ENCODE peak calls at places on chromosome 15, in nine cellular contexts. J, D, Q, M, F, Z, V, E and X are unnamed samples.

GRCh38 chr15:90994059-90994416 is 297 bp downstream of the PRC1 start:
- DNase-seq in J (no peak), D (no peak), Q (no peak), M (no peak), F (no peak), Z (peak), V (peak), E (peak), X (no peak)

GRCh38 chr15:96047255-96047931 is 283.1 kb upstream of the NR2F2 start:
- DNase-seq in J (no peak), D (no peak), Q (peak), M (peak), F (no peak), Z (no peak), V (no peak), E (no peak), X (no peak)

GRCh38 chr15:74653426-74654082 is 37.9 kb downstream of the CLK3 start:
- DNase-seq in J (no peak), D (no peak), Q (no peak), M (peak), F (peak), Z (no peak), V (no peak), E (no peak), X (no peak)

GRCh38 chr15:92443381-92443780 is 49.7 kb downstream of the ST8SIA2 start:
- DNase-seq in J (no peak), D (no peak), Q (no peak), M (no peak), F (no peak), Z (no peak), V (no peak), E (no peak), X (no peak)

GRCh38 chr15:98850991-98851776 is 156.4 kb downstream of the PGPEP1L start:
- DNase-seq in J (peak), D (peak), Q (no peak), M (peak), F (peak), Z (peak), V (peak), E (peak), X (peak)

GRCh38 chr15:100559330-100559729 is 30.6 kb upstream of the CERS3 start:
- DNase-seq in J (no peak), D (no peak), Q (peak), M (peak), F (peak), Z (peak), V (peak), E (no peak), X (no peak)

GRCh38 chr15:75661041-75661778 is 13.5 kb downstream of the SNX33 start:
- DNase-seq in J (peak), D (peak), Q (peak), M (peak), F (peak), Z (peak), V (peak), E (peak), X (peak)

GRCh38 chr15:75517233-75517632 is 61.9 kb downstream of the PTPN9 start:
- DNase-seq in J (no peak), D (no peak), Q (no peak), M (no peak), F (no peak), Z (no peak), V (no peak), E (no peak), X (no peak)

GRCh38 chr15:89704411-89704810 is 13.8 kb downstream of the WDR93 start:
- DNase-seq in J (no peak), D (no peak), Q (no peak), M (no peak), F (no peak), Z (no peak), V (no peak), E (no peak), X (no peak)

GRCh38 chr15:98286831-98287230 is 326.3 kb downstream of the ARRDC4 start:
- DNase-seq in J (no peak), D (no peak), Q (no peak), M (no peak), F (no peak), Z (no peak), V (no peak), E (no peak), X (no peak)

GRCh38 chr15:65101418-65101890 is 13.5 kb downstream of the UBAP1L start:
- DNase-seq in J (no peak), D (peak), Q (peak), M (peak), F (no peak), Z (peak), V (peak), E (peak), X (no peak)

GRCh38 chr15:50055333-50056278 is 63.4 kb downstream of the ATP8B4 start:
- DNase-seq in J (no peak), D (no peak), Q (peak), M (peak), F (no peak), Z (no peak), V (no peak), E (no peak), X (no peak)

GRCh38 chr15:85627245-85627935 is 167.3 kb downstream of the KLHL25 start:
- DNase-seq in J (no peak), D (no peak), Q (no peak), M (no peak), F (no peak), Z (no peak), V (no peak), E (no peak), X (no peak)

GRCh38 chr15:63633312-63633711 is 36.1 kb downstream of the FBXL22 start:
- DNase-seq in J (no peak), D (no peak), Q (no peak), M (no peak), F (no peak), Z (no peak), V (no peak), E (no peak), X (no peak)

DNA sequence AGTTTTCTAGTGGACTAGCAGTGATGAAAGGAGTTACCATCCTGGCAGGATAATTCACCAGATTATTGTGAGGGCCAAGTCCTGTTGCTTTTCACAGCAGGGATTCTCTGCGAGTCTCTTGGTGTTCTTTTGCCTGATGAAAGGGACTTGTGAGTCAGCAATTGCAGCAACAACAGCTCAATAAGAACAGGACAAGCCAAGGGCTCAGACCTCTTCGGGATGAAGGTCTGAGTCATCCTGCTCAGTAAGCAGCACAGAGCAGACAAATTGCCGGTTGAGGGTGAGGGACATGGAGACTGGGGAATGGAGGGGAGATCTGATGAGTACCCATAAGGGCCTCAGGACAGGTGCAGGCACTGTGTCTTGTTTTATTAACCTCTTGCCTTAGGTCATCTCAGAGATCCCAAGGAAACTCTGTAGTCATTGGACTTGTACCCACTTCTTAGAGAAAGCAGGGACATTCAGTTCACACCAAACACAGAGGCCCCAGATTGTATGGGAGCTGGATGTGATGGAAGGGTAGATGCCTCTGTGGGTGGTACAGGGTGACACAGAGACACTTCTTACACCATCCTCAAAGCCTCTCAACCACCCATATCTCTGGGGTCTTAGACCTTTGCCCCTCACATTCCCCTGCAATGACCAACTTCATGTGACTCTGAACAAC is 173.8 kb upstream of the TLE3 start:
- DNase-seq in J (no peak), D (no peak), Q (peak), M (peak), F (peak), Z (no peak), V (peak), E (peak), X (no peak)
- H3K27ac ChIP-seq in J (peak), D (no peak), Q (peak), M (peak), F (peak), Z (no peak), V (peak), E (peak), X (no peak)

DNA sequence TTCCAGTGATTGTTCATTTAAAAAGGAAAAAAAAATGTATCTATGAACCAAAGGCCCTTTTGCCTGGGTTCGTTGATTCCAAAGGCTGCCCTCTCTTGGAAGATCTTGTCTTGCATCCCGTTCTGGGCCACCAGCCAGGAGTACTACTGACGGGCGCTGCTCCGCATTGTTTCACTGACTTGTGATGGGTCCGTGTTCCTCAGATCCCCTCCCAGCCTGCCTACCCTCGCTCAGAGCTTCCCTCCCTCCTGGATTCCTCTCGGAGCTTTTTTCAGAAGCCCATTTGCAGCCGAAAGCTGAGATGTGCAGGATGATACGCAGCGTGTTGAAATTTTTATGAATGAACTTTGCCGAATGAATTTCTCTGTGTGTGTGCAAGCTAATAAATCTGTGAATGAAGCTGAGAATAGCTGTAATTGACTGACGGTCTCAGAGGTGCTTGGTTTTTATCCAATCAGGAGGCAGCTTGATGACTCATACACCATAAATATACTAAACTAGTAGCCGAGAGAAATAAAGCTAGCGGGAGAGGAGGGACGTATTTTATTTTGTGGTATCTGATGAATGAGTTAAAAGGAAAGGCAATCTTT is at the start of gene SHC4:
- DNase-seq in J (no peak), D (peak), Q (no peak), M (peak), F (peak), Z (peak), V (peak), E (peak), X (peak)
- H3K4me3 ChIP-seq in J (peak), D (peak), Q (peak), M (peak), F (peak), Z (peak), V (peak), E (peak), X (peak)

GRCh38 chr15:51299187-51300015 is 39.0 kb downstream of the CYP19A1 start:
- DNase-seq in J (no peak), D (no peak), Q (no peak), M (no peak), F (no peak), Z (no peak), V (no peak), E (no peak), X (no peak)

GRCh38 chr15:51307325-51307724 is 31.1 kb downstream of the CYP19A1 start:
- DNase-seq in J (no peak), D (no peak), Q (no peak), M (no peak), F (no peak), Z (no peak), V (no peak), E (no peak), X (no peak)

GRCh38 chr15:51303462-51303861 is 34.9 kb downstream of the CYP19A1 start:
- DNase-seq in J (no peak), D (no peak), Q (no peak), M (no peak), F (no peak), Z (no peak), V (no peak), E (no peak), X (no peak)

GRCh38 chr15:51298656-51299055 is 39.7 kb downstream of the CYP19A1 start:
- DNase-seq in J (no peak), D (no peak), Q (no peak), M (no peak), F (no peak), Z (no peak), V (no peak), E (no peak), X (no peak)

GRCh38 chr15:51302480-51302879 is 35.9 kb downstream of the CYP19A1 start:
- DNase-seq in J (no peak), D (no peak), Q (no peak), M (no peak), F (no peak), Z (no peak), V (no peak), E (no peak), X (no peak)
- TF ChIP-seq CTCF in J (no peak), D (no peak), Q (no peak), M (no peak), F (no peak), Z (no peak), V (no peak), E (no peak), X (no peak)

DNA sequence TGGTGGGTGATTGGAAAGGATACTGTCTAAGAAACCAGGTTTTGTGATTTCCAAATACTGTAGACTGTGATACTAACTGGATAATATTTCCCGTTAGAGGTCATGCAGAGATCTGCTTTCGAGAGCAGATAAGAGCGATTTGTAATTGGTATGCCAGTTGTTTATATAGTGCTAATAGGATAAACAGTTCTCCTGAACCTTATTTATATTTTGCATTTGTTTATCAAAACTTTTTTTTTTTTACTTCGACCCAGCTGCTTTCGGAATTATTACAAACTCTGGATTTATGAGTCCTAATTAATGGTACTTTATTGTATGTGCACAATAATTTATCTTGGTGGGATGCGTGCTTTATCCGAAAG is 62.0 kb downstream of the SMAD6 start:
- DNase-seq in J (no peak), D (no peak), Q (no peak), M (no peak), F (no peak), Z (no peak), V (no peak), E (no peak), X (no peak)
- H3K27ac ChIP-seq in J (peak), D (peak), Q (peak), M (no peak), F (no peak), Z (peak), V (no peak), E (peak), X (peak)

GRCh38 chr15:24916305-24917009 is 38.3 kb upstream of the SNRPN start:
- DNase-seq in J (no peak), D (no peak), Q (no peak), M (no peak), F (no peak), Z (no peak), V (no peak), E (no peak), X (no peak)

GRCh38 chr15:24919446-24919845 is 35.3 kb upstream of the SNRPN start:
- DNase-seq in J (no peak), D (no peak), Q (no peak), M (no peak), F (no peak), Z (no peak), V (no peak), E (no peak), X (no peak)

GRCh38 chr15:24917431-24917830 is 37.4 kb upstream of the SNRPN start:
- DNase-seq in J (no peak), D (no peak), Q (no peak), M (no peak), F (no peak), Z (no peak), V (no peak), E (no peak), X (no peak)
- H3K4me3 ChIP-seq in J (no peak), D (no peak), Q (no peak), M (no peak), F (no peak), Z (no peak), V (no peak), E (no peak), X (no peak)

GRCh38 chr15:81223346-81223971 is 26.8 kb downstream of the IL16 start:
- DNase-seq in J (no peak), D (no peak), Q (no peak), M (no peak), F (no peak), Z (no peak), V (no peak), E (no peak), X (no peak)

GRCh38 chr15:81224232-81224631 is 27.6 kb downstream of the IL16 start:
- DNase-seq in J (peak), D (no peak), Q (no peak), M (no peak), F (no peak), Z (no peak), V (peak), E (no peak), X (no peak)

GRCh38 chr15:81225161-81225671 is 28.5 kb downstream of the IL16 start:
- DNase-seq in J (no peak), D (peak), Q (no peak), M (no peak), F (no peak), Z (no peak), V (peak), E (peak), X (peak)

GRCh38 chr15:81221449-81221848 is 24.8 kb downstream of the IL16 start:
- DNase-seq in J (no peak), D (no peak), Q (no peak), M (no peak), F (no peak), Z (no peak), V (peak), E (no peak), X (no peak)

GRCh38 chr15:81222007-81222406 is 25.3 kb downstream of the IL16 start:
- DNase-seq in J (no peak), D (no peak), Q (no peak), M (no peak), F (no peak), Z (no peak), V (no peak), E (no peak), X (no peak)
- TF ChIP-seq CTCF in J (no peak), D (no peak), Q (no peak), M (no peak), F (no peak), Z (no peak), V (no peak), E (no peak), X (no peak)

GRCh38 chr15:48898083-48898482 is 20.1 kb downstream of the EID1 start:
- DNase-seq in J (no peak), D (no peak), Q (no peak), M (no peak), F (no peak), Z (no peak), V (no peak), E (no peak), X (no peak)

GRCh38 chr15:48899793-48900192 is 21.9 kb downstream of the EID1 start:
- DNase-seq in J (no peak), D (no peak), Q (no peak), M (no peak), F (no peak), Z (no peak), V (no peak), E (no peak), X (no peak)

GRCh38 chr15:48893311-48893710 is 15.4 kb downstream of the EID1 start:
- DNase-seq in J (no peak), D (no peak), Q (no peak), M (no peak), F (no peak), Z (no peak), V (no peak), E (no peak), X (no peak)

GRCh38 chr15:48896775-48897143 is 18.8 kb downstream of the EID1 start:
- DNase-seq in J (no peak), D (no peak), Q (no peak), M (no peak), F (no peak), Z (no peak), V (no peak), E (no peak), X (no peak)

DNA sequence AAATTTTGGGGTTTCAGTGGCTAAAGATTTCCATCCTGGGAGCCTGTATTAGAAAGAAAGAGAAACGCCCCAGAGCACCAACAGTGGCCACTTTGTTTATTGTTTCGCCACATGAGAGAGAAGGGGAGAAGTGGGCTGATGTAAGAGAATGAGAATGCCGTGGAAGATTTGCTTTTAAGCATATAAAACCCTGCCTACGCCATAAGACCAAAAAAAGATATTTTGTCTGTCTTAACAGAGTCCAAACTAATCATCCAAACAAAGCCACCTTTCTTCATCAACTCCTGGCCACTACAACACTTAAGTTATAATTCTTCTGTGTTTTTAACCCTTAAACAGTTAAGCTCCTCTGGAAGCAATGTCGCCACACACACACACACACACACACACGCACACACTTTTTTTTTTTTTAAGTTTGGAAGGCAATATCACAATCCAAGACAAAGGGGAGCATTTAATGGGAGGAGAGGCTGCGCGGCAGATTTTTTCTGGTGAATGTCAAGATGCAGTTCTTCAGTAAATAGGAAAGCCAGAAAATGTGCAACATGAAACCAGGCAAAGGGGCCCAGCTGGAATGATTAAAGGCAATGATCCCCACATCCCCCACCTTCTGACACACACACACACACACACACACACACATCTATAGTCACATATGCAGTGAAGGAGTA is 19.3 kb downstream of the EID1 start:
- DNase-seq in J (no peak), D (no peak), Q (peak), M (peak), F (no peak), Z (no peak), V (no peak), E (no peak), X (no peak)
- H3K27ac ChIP-seq in J (peak), D (peak), Q (peak), M (peak), F (no peak), Z (no peak), V (no peak), E (no peak), X (no peak)